ENCODE peak calls at places on chromosomes 3 and 15, in nine cellular contexts. Q, Y, U, A, I, E, C, K and F are unnamed samples.

GRCh38 chr3:133938770-133939495 is 43.3 kb upstream of the RAB6B start:
- DNase-seq in A (no peak), I (peak; percentile 19), C (no peak), U (no peak), K (no peak), Y (no peak), Q (peak; percentile 27), E (peak; percentile 55), F (peak; percentile 70)

GRCh38 chr15:81752149-81752942 is 293.5 kb downstream of the MEX3B start:
- DNase-seq in U (peak; percentile 21), A (no peak), Y (no peak), I (peak; percentile 3), C (peak; percentile 54), Q (peak; percentile 78), K (peak; percentile 3), E (peak; percentile 73), F (no peak)

GRCh38 chr15:31396881-31397560 is 70.4 kb downstream of the KLF13 start:
- DNase-seq in Q (peak; percentile 71), A (no peak), U (peak; percentile 97), I (peak; percentile 68), C (peak; percentile 86), K (peak; percentile 67), E (peak; percentile 91), Y (no peak), F (peak; percentile 96)

GRCh38 chr3:48503406-48504050 is 446 bp downstream of the SHISA5 start:
- DNase-seq in Y (no peak), A (no peak), E (peak; percentile 91), C (peak; percentile 50), U (peak; percentile 34), K (peak; percentile 46), I (peak; percentile 69), Q (peak; percentile 33), F (no peak)

GRCh38 chr3:8539419-8539818 is 37.8 kb downstream of the LMCD1 start:
- DNase-seq in C (no peak), E (no peak), A (no peak), K (peak; percentile 26), I (peak; percentile 85), U (no peak), Q (no peak), Y (no peak), F (no peak)

GRCh38 chr15:26981492-26981891 is 10.5 kb downstream of the GABRG3 start:
- DNase-seq in E (no peak), C (no peak), U (no peak), Q (no peak), Y (no peak), A (no peak), I (no peak), K (no peak), F (no peak)

GRCh38 chr3:47974974-47975470 is 41.2 kb downstream of the MAP4 start:
- DNase-seq in C (no peak), A (no peak), Q (no peak), I (no peak), U (no peak), K (peak; percentile 80), E (no peak), Y (no peak), F (no peak)

GRCh38 chr3:46703013-46703520 is 1.9 kb downstream of the TMIE start:
- DNase-seq in Q (no peak), U (no peak), I (no peak), C (no peak), A (no peak), Y (no peak), E (peak; percentile 44), K (no peak), F (no peak)

GRCh38 chr3:113277886-113278598 is 66.7 kb downstream of the BOC start:
- DNase-seq in C (no peak), A (no peak), K (no peak), Y (no peak), I (no peak), U (no peak), E (no peak), Q (no peak), F (no peak)

GRCh38 chr3:4757056-4757948 is 221.9 kb upstream of the BHLHE40 start:
- DNase-seq in C (no peak), A (no peak), Q (no peak), K (no peak), Y (no peak), U (no peak), I (no peak), E (no peak), F (no peak)

GRCh38 chr15:31263751-31264533 is 62.7 kb upstream of the KLF13 start:
- DNase-seq in C (peak; percentile 63), Y (peak; percentile 61), E (peak; percentile 83), K (peak; percentile 10), A (peak; percentile 55), U (peak; percentile 91), I (no peak), Q (peak; percentile 53), F (peak; percentile 84)

GRCh38 chr15:26449296-26449695 is 323.6 kb downstream of the GABRB3 start:
- DNase-seq in K (no peak), Q (no peak), I (peak; percentile 85), E (no peak), U (no peak), A (no peak), C (no peak), Y (no peak), F (no peak)

GRCh38 chr3:184157206-184157605 is 2.0 kb downstream of the DVL3 start:
- DNase-seq in C (no peak), Y (no peak), Q (no peak), U (no peak), E (no peak), A (no peak), I (no peak), K (no peak), F (no peak)

GRCh38 chr3:149612456-149612855 is 45.4 kb downstream of the WWTR1 start:
- DNase-seq in Y (no peak), K (peak; percentile 92), C (no peak), E (no peak), I (no peak), Q (no peak), A (no peak), U (no peak), F (no peak)

GRCh38 chr3:11084098-11084497 is 70.2 kb upstream of the HRH1 start:
- DNase-seq in U (no peak), E (no peak), I (no peak), C (no peak), Q (no peak), K (no peak), Y (no peak), A (no peak), F (no peak)

GRCh38 chr3:184942735-184943134 is 130.8 kb downstream of the VPS8 start:
- DNase-seq in Y (no peak), U (no peak), Q (no peak), I (no peak), K (no peak), A (no peak), E (no peak), C (no peak), F (no peak)

GRCh38 chr3:128794788-128795649 is 69.0 kb downstream of the RAB7A start:
- DNase-seq in K (peak; percentile 67), C (peak; percentile 77), E (no peak), Y (peak; percentile 57), I (peak; percentile 48), Q (peak; percentile 38), U (peak; percentile 61), A (peak; percentile 41), F (no peak)

GRCh38 chr15:57743424-57743823 is 36.9 kb downstream of the POLR2M start:
- DNase-seq in C (no peak), E (no peak), A (no peak), K (peak; percentile 12), U (no peak), I (no peak), Y (no peak), Q (no peak), F (no peak)

GRCh38 chr3:53484979-53485378 is 9.4 kb upstream of the CACNA1D start:
- DNase-seq in Y (no peak), E (no peak), C (no peak), Q (no peak), A (no peak), I (no peak), K (no peak), U (no peak), F (no peak)
- H3K36me3 ChIP-seq in Y (no peaks in the 10 kb centered on the region), E (no peaks in the 10 kb centered on the region), C (no peaks in the 10 kb centered on the region), Q (no peaks in the 10 kb centered on the region), A (no peaks in the 10 kb centered on the region), I (no peaks in the 10 kb centered on the region), K (no peaks in the 10 kb centered on the region), U (no peaks in the 10 kb centered on the region), F (no peaks in the 10 kb centered on the region)

DNA sequence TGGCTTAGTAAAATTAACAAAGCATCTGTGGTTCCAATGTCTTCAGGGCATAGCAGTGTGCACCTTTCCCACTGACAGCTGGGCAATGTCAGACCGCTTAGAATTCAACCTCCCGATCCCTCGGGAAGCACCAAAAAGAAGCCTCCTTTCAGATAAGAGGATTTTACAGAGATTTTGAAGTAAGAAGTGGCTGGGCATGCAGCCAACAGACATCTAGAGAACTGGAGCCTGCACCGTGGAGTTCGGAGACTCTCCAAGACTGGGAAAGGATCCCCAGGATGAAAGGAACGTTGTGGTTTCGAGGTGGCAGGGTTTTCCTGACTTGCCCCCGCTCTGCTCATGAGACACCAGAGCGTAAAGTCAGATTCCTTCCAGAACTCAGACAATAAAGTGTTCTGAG is 5.3 kb downstream of the FAM174B start:
- DNase-seq in E (no peak), I (peak; percentile 67), Q (peak; percentile 20), C (no peak), A (no peak), Y (no peak), U (no peak), K (no peak), F (peak; percentile 72)
- H3K4me3 ChIP-seq in E (no peak overlapping the region), I (no peak overlapping the region), Q (peak overlapping the region; percentile 3), C (no peak overlapping the region), A (no peak overlapping the region), Y (no peak overlapping the region), U (no peak overlapping the region), K (no peak overlapping the region), F (no peak overlapping the region)

GRCh38 chr15:67824900-67825879 is at the start of gene SKOR1:
- DNase-seq in I (peak; percentile 46), Y (no peak), K (no peak), C (no peak), Q (no peak), U (no peak), A (no peak), E (peak; percentile 80), F (no peak)

GRCh38 chr15:67827561-67828378 is 2.5 kb downstream of the SKOR1 start:
- DNase-seq in Q (no peak), K (no peak), E (peak; percentile 75), U (no peak), A (no peak), C (no peak), Y (no peak), I (no peak), F (no peak)

GRCh38 chr15:67824157-67824899 is 981 bp upstream of the SKOR1 start:
- DNase-seq in K (no peak), Q (no peak), A (no peak), E (peak; percentile 39), Y (no peak), U (no peak), C (no peak), I (no peak), F (no peak)

GRCh38 chr15:67826717-67827560 is 1.6 kb downstream of the SKOR1 start:
- DNase-seq in A (no peak), E (peak; percentile 73), C (no peak), K (no peak), U (no peak), I (no peak), Y (no peak), Q (no peak), F (no peak)

GRCh38 chr15:67825880-67826716 is 789 bp downstream of the SKOR1 start:
- DNase-seq in A (no peak), E (peak; percentile 69), Y (no peak), K (no peak), C (no peak), U (no peak), I (no peak), Q (no peak), F (no peak)
- H3K27me3 ChIP-seq in A (peaks cover 51% of the 10 kb centered on the region), E (no peaks in the 10 kb centered on the region), Y (peaks cover 58% of the 10 kb centered on the region), K (peaks cover 98% of the 10 kb centered on the region), C (peaks cover 9% of the 10 kb centered on the region), U (peaks cover 100% of the 10 kb centered on the region), I (peaks cover 90% of the 10 kb centered on the region), Q (peaks cover 35% of the 10 kb centered on the region), F (peaks cover 59% of the 10 kb centered on the region)

GRCh38 chr3:27423463-27423862 is 54.3 kb upstream of the NEK10 start:
- DNase-seq in Y (no peak), A (no peak), K (no peak), I (peak; percentile 89), Q (no peak), C (no peak), U (no peak), E (no peak), F (no peak)
- H3K36me3 ChIP-seq in Y (peaks cover 9% of the 10 kb centered on the region), A (peaks cover 14% of the 10 kb centered on the region), K (peaks cover 27% of the 10 kb centered on the region), I (peaks cover 8% of the 10 kb centered on the region), Q (no peaks in the 10 kb centered on the region), C (no peaks in the 10 kb centered on the region), U (no peaks in the 10 kb centered on the region), E (no peaks in the 10 kb centered on the region), F (peaks cover 39% of the 10 kb centered on the region)